ENCODE peak calls at places on chromosomes 13 and 19, in six cellular contexts. W, U, M, A, T and B are unnamed samples.

GRCh38 chr19:13681509-13681908 is 82.8 kb upstream of the MRI1 start:
- DNase-seq in A (no peak), T (no peak), M (no peak), W (no peak), U (no peak), B (no peak)

GRCh38 chr19:49776371-49776764 is 9.6 kb downstream of the AP2A1 start:
- DNase-seq in A (no peak), U (no peak), W (no peak), T (no peak), M (no peak), B (no peak)

GRCh38 chr19:3699071-3699740 is 1.1 kb downstream of the PIP5K1C start:
- DNase-seq in U (no peak), M (no peak), T (no peak), A (no peak), W (peak), B (no peak)

GRCh38 chr19:45822716-45823115 is 7.6 kb upstream of the RSPH6A start:
- DNase-seq in A (no peak), U (no peak), W (no peak), M (no peak), T (no peak), B (no peak)

GRCh38 chr13:97982286-97982685 is 28.8 kb downstream of the IPO5 start:
- DNase-seq in T (no peak), A (no peak), U (no peak), W (no peak), M (no peak), B (no peak)

GRCh38 chr19:13758795-13759194 is 5.5 kb upstream of the MRI1 start:
- DNase-seq in A (no peak), T (no peak), M (no peak), W (no peak), U (no peak), B (no peak)

GRCh38 chr19:8396563-8397203 is 6.5 kb downstream of the RAB11B start:
- DNase-seq in T (peak), A (peak), U (peak), M (peak), W (peak), B (peak)

GRCh38 chr19:57803594-57804325 is 11.0 kb downstream of the ZNF552 start:
- DNase-seq in T (no peak), A (no peak), W (peak), M (no peak), U (peak), B (no peak)

GRCh38 chr19:39415111-39416046 is 2.9 kb downstream of the PLEKHG2 start:
- DNase-seq in T (no peak), U (peak), M (no peak), A (no peak), W (no peak), B (no peak)

GRCh38 chr13:106851251-106851650 is 283.3 kb upstream of the ARGLU1 start:
- DNase-seq in W (peak), U (no peak), A (no peak), M (no peak), T (no peak), B (no peak)

GRCh38 chr13:98632971-98633370 is 56.1 kb upstream of the STK24 start:
- DNase-seq in W (peak), U (no peak), T (no peak), M (no peak), A (no peak), B (no peak)